ENCODE peak calls at places on chromosomes 7 and 10, in four cellular contexts. G is K562, A is GM12878, C is HepG2. Y is an unnamed sample.

GRCh38 chr7:73612598-73613269 is 11.6 kb downstream of the MLXIPL start:
- DNase-seq in G (peak; percentile 94), A (no peak), C (peak; percentile 99), Y (no peak)

GRCh38 chr7:101939136-101939695 is 121.8 kb downstream of the CUX1 start:
- DNase-seq in G (no peak), A (no peak), C (no peak), Y (no peak)

GRCh38 chr10:77027576-77027975 is 610.0 kb downstream of the KCNMA1 start:
- DNase-seq in G (no peak), A (peak; percentile 32), C (no peak), Y (no peak)

GRCh38 chr7:50626971-50627370 is 61.8 kb upstream of the DDC start:
- DNase-seq in G (no peak), A (no peak), C (no peak), Y (no peak)

GRCh38 chr10:124033887-124034218 is 59.5 kb downstream of the CHST15 start:
- DNase-seq in G (no peak), A (no peak), C (no peak), Y (peak; percentile 50)

GRCh38 chr10:5527332-5528200 is 2.8 kb downstream of the CALML3 start:
- DNase-seq in G (no peak), A (no peak), C (peak; percentile 50), Y (no peak)

GRCh38 chr10:130871406-130871805 is 440.1 kb downstream of the TCERG1L start:
- DNase-seq in G (no peak), A (no peak), C (no peak), Y (no peak)

GRCh38 chr7:51146816-51147586 is 169.6 kb downstream of the COBL start:
- DNase-seq in G (no peak), A (no peak), C (no peak), Y (no peak)

GRCh38 chr7:12229046-12229445 is 18.0 kb downstream of the TMEM106B start:
- DNase-seq in G (no peak), A (no peak), C (no peak), Y (no peak)

GRCh38 chr7:98687331-98687863 is 70.3 kb downstream of the NPTX2 start:
- DNase-seq in G (no peak), A (no peak), C (no peak), Y (peak; percentile 38)

GRCh38 chr10:127585519-127586023 is 36.5 kb downstream of the NPS start:
- DNase-seq in G (no peak), A (no peak), C (no peak), Y (no peak)

GRCh38 chr7:117875566-117875965 is 2.3 kb upstream of the CTTNBP2 start:
- DNase-seq in G (no peak), A (no peak), C (no peak), Y (no peak)

GRCh38 chr7:117077658-117078057 is 124.4 kb downstream of the ST7 start:
- DNase-seq in G (no peak), A (no peak), C (peak; percentile 27), Y (no peak)

GRCh38 chr10:121668336-121669009 is 70.2 kb upstream of the FGFR2 start:
- DNase-seq in G (no peak), A (no peak), C (no peak), Y (peak; percentile 90)

GRCh38 chr7:118080947-118081346 is 103.0 kb upstream of the LSM8 start:
- DNase-seq in G (peak; percentile 78), A (peak; percentile 52), C (no peak), Y (no peak)

GRCh38 chr10:27536437-27536836 is 32.3 kb downstream of the RAB18 start:
- DNase-seq in G (no peak), A (no peak), C (no peak), Y (no peak)
- TF ChIP-seq FOXM1 in G (no peak), A (no peak), C (no peak), Y (no peak)

DNA sequence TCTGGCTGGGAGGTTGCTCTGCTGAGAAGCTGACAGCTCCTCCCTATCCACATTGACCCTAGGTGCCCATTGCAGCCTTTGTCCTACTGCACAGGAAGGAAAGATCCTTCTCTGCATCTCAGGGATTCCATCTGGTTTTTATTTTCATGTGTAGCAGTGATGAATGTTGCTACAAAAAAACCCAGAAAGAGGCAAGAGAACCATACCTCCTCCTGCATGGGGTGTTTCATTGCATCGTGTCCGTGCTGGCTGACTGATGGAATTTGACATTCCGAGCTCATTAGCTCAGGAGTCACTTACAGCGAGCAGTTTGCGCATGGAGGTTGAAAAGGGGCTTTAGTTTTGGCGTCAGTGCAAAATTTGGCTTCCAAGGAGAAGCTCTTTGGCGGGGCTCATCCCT is 25.7 kb downstream of the EMX2 start:
- DNase-seq in G (no peak), A (no peak), C (no peak), Y (no peak)
- TF ChIP-seq RAD21 in G (no peak), A (no peak), C (no peak), Y (no peak)

DNA sequence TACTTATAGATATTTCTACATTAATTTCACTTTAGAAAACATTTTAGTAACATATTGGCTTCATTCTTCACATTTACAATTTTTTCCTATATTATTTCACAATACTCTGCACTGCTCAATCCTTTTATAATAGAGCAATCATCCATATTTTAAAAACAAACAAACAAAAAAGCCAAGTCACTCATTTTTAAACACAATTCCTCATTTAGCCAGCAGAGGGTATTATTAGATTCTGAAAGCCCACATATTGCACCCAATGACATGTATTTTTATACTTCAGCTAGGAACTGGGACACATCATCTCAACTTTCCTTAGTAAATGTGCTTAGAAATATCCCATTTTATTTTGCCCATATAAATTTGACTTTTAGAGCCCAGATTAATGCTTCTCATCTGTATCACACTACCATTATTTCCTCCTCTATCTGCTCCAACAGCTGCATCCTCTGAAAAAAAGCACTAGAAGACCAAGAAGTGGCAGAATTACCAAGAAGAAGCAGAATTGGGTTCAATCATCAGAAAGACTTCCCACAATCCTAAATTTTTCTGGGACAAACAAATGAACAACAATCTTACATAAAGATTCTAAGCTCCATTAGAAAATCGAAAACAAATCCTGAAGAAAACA is 29.5 kb downstream of the CTNNA3 start:
- DNase-seq in G (peak; percentile 28), A (no peak), C (peak; percentile 21), Y (peak; percentile 26)
- TF ChIP-seq CHD2 in G (no peak), A (no peak), C (no peak), Y (no peak)

GRCh38 chr7:149144996-149145850 is 2.0 kb upstream of the ZNF398 start:
- DNase-seq in G (peak; percentile 55), A (no peak), C (no peak), Y (no peak)
- TF ChIP-seq FOXM1 in G (no peak), A (no peak), C (no peak), Y (no peak)

DNA sequence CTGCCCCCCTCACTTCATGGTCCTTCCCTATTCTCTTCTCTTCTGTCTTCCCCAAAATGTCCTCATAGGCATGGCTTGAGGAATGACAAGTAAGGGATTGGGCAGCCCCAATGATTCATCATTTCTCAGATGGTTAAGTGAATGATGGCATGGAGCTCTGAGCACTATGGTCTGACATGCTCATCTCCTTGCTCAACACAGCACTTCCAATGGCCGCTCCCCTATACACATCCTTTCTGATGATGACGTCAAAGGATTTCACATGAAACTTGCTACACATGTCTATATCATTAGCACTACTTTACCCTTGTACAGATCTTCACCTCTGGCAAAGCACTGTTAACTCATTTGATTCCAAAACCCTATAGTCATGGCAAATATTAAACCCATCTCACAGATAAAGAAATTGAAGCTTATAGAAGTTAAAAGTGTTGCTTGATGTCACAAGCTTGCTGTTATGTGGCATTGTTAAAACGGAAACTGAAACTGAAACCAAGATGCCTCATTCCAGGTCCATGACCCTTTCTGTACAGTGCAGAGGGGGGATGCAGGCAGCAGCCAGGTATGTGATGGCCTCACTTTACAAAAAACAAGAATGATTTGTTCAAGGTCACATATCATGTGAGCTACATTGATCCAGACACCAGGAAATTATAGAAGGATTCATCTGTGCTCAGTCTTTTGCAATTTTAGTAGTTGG is 90.0 kb upstream of the PLXNA4 start:
- DNase-seq in G (no peak), A (no peak), C (no peak), Y (no peak)
- TF ChIP-seq RAD21 in G (no peak), A (no peak), C (no peak), Y (no peak)

DNA sequence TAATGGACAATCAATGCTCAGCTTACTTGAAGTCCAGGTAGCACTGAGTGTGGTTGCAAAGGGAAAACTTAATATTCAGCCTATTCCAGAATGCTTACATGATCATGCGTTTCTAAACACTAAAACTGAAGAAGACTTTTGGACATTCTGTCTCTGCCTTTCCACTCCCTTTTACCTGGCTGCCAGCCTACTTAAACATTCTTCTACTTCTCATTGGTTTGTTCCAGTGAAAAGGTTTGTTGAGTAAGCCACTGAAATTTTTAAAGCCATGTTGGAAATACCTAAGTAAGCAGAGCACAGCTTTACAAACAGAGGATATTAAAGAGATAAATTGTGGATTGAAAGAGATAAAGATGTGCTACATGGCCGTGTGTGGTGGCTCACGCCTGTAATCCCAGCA is 1280.8 kb upstream of the AUTS2 start:
- DNase-seq in G (no peak), A (no peak), C (no peak), Y (no peak)
- TF ChIP-seq CHD2 in G (no peak), A (no peak), C (no peak), Y (no peak)

DNA sequence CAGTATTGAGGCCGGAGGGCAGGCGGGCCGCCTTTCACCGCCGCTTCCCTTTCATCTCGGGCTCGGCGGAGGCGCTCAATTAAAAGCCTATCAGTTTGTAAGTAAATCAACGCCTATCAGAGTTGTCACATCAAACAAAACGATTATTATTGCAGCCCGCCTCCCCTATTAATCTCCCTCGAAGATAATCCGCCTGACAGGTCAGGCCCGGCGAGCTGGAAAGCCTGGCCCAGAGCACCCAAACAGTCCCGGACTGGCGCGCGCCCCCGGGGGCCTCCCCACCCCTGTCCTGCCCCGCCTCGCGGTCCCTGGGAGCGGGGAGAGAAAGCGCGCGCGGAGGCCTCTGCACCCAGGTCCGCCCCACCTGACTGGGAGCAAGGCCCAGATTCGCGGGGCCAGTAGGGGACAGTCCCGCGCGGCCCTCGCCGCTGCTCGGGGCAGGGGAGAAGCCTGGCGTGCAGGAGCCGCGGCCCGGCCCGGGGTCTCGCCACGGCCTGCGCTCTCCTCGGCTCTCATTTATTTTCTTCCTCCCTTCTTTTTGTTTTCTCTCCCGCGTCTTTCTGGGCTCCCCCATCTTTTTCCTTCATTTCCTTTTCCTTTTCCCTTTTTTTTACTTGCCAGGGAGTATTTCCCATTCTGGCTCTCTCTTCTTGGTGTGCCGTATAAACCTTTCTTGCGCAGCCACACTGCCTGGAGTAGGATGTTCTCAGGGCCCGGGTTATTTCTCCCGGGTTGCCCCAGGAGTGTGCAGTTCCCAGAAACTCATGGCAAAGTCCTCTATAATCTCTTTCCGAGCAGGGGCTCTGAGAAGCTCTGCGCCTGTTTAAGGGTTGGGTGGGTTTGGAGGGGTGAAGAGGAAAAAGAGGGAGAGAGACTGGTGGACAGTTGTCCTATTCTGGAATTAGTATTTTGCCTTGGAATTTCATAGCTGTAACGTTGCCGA is 3.9 kb upstream of the ZNF503 start:
- DNase-seq in G (no peak), A (no peak), C (peak; percentile 89), Y (peak; percentile 56)
- TF ChIP-seq FOXM1 in G (no peak), A (no peak), C (no peak), Y (no peak)

DNA sequence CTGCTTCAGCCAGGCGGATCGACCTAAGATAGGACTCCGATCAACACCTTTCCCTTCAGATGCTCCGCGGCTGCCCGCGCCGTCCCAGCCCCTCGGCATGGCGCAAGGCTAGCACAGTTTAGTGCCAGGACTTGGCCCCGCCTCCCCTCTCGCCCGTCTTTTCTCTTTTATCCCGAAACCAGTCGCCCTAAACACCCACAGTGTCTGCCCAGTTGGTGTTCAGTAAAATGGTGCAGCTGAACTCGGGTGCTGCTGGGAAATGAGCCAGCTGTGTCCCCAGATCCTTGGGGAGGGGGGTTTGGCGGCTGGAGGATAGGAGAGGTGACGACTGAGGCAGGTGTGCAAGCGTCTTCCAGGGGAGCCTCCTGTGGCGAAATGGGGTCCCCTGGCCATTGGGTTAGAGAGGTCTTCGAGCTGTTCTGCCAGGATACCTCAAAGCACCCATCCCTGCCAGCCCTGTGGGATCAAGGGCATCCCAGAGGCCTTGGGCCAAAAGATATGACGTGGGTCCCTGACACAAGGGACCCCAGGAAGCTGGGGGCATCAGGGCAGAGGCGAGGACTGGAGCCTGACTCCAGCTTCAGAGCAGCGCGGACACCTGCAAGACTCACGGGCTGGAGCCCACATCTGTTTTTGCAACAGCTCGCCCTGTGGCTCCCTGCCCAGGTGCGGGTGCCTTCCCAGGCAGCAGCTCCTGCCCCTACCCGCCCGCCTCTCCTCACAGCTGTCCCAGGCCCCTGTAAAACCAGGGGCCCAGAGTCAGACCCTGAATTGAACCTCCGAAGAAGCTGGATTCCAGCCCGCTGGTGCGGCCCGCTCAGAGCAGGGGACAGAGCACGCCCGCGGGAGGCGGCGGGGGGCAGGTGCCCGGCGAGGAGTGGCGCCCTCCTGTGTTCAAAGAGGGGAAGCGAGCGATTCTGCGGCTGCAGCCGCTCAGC is 88.8 kb downstream of the BEND7 start:
- DNase-seq in G (peak; percentile 77), A (no peak), C (peak; percentile 20), Y (peak; percentile 87)
- TF ChIP-seq RAD21 in G (peak; percentile 87), A (peak; percentile 50), C (peak; percentile 89), Y (peak; percentile 58)